ENCODE peak calls at places on chromosome 10, in six cellular contexts. One of them, this sample, is unnamed.
A peak's percentile ranks its signal among the peaks of the same experiment; 100 is the strongest.

GRCh38 chr10:129023057-129023456 is 444.0 kb upstream of the MGMT start:
- DNase-seq in HL-60: no peak
- DNase-seq in K562: no peak
- DNase-seq in sigmoid colon: peak; percentile 74
- DNase-seq in transverse colon: no peak
- DNase-seq in HCT116: no peak
- DNase-seq in this sample: no peak

GRCh38 chr10:16854623-16855022 is 37.4 kb upstream of the RSU1 start:
- DNase-seq in transverse colon: no peak
- DNase-seq in HCT116: no peak
- DNase-seq in HL-60: no peak
- DNase-seq in sigmoid colon: no peak
- DNase-seq in K562: no peak
- DNase-seq in this sample: no peak

GRCh38 chr10:132132391-132132841 is 54.3 kb upstream of the DPYSL4 start:
- DNase-seq in K562: no peak
- DNase-seq in transverse colon: no peak
- DNase-seq in HL-60: no peak
- DNase-seq in HCT116: no peak
- DNase-seq in sigmoid colon: no peak
- DNase-seq in this sample: peak; percentile 54

GRCh38 chr10:18880530-18880929 is 168.1 kb upstream of the MALRD1 start:
- DNase-seq in HCT116: no peak
- DNase-seq in transverse colon: no peak
- DNase-seq in sigmoid colon: no peak
- DNase-seq in K562: no peak
- DNase-seq in HL-60: no peak
- DNase-seq in this sample: no peak

GRCh38 chr10:130463104-130463875 is 327.1 kb downstream of the GLRX3 start:
- DNase-seq in HL-60: no peak
- DNase-seq in transverse colon: no peak
- DNase-seq in sigmoid colon: peak; percentile 57
- DNase-seq in HCT116: no peak
- DNase-seq in K562: no peak
- DNase-seq in this sample: no peak

GRCh38 chr10:104683567-104683966 is 42.5 kb downstream of the SORCS3 start:
- DNase-seq in transverse colon: no peak
- DNase-seq in HCT116: no peak
- DNase-seq in HL-60: no peak
- DNase-seq in sigmoid colon: no peak
- DNase-seq in K562: no peak
- DNase-seq in this sample: no peak

GRCh38 chr10:8036521-8037198 is 17.8 kb upstream of the GATA3 start:
- DNase-seq in sigmoid colon: no peak
- DNase-seq in HL-60: no peak
- DNase-seq in HCT116: no peak
- DNase-seq in K562: no peak
- DNase-seq in transverse colon: no peak
- DNase-seq in this sample: no peak

GRCh38 chr10:95284807-95285206 is 6.0 kb downstream of the PDLIM1 start:
- DNase-seq in K562: no peak
- DNase-seq in HL-60: no peak
- DNase-seq in sigmoid colon: no peak
- DNase-seq in transverse colon: no peak
- DNase-seq in HCT116: no peak
- DNase-seq in this sample: no peak

GRCh38 chr10:28382520-28383269 is 79.8 kb upstream of the MPP7 start:
- DNase-seq in sigmoid colon: no peak
- DNase-seq in transverse colon: no peak
- DNase-seq in HL-60: no peak
- DNase-seq in HCT116: no peak
- DNase-seq in K562: no peak
- DNase-seq in this sample: no peak

GRCh38 chr10:103199498-103199897 is 6.4 kb upstream of the NT5C2 start:
- DNase-seq in K562: no peak
- DNase-seq in HL-60: peak; percentile 80
- DNase-seq in transverse colon: no peak
- DNase-seq in HCT116: no peak
- DNase-seq in sigmoid colon: no peak
- DNase-seq in this sample: no peak

GRCh38 chr10:59557642-59558041 is 152.0 kb downstream of the SLC16A9 start:
- DNase-seq in HL-60: no peak
- DNase-seq in HCT116: no peak
- DNase-seq in sigmoid colon: no peak
- DNase-seq in transverse colon: no peak
- DNase-seq in K562: no peak
- DNase-seq in this sample: no peak

GRCh38 chr10:93436577-93436976 is 45.6 kb downstream of the MYOF start:
- DNase-seq in HCT116: no peak
- DNase-seq in sigmoid colon: peak; percentile 87
- DNase-seq in HL-60: no peak
- DNase-seq in transverse colon: peak; percentile 31
- DNase-seq in K562: no peak
- DNase-seq in this sample: no peak

GRCh38 chr10:25934673-25935139 is 677 bp downstream of the MYO3A start:
- DNase-seq in HL-60: no peak
- DNase-seq in K562: peak; percentile 10
- DNase-seq in sigmoid colon: no peak
- DNase-seq in HCT116: no peak
- DNase-seq in transverse colon: peak; percentile 8
- DNase-seq in this sample: peak; percentile 37

GRCh38 chr10:117543245-117543998 is 876 bp downstream of the EMX2 start:
- DNase-seq in K562: no peak
- DNase-seq in sigmoid colon: no peak
- DNase-seq in HL-60: no peak
- DNase-seq in HCT116: no peak
- DNase-seq in transverse colon: no peak
- DNase-seq in this sample: peak; percentile 74

GRCh38 chr10:97096327-97097153 is 89.2 kb downstream of the SLIT1 start:
- DNase-seq in HCT116: no peak
- DNase-seq in K562: no peak
- DNase-seq in transverse colon: no peak
- DNase-seq in sigmoid colon: no peak
- DNase-seq in HL-60: no peak
- DNase-seq in this sample: peak; percentile 73

GRCh38 chr10:117137031-117137910 is 799 bp downstream of the VAX1 start:
- DNase-seq in sigmoid colon: no peak
- DNase-seq in HL-60: no peak
- DNase-seq in K562: no peak
- DNase-seq in HCT116: no peak
- DNase-seq in transverse colon: no peak
- DNase-seq in this sample: peak; percentile 74

GRCh38 chr10:99365761-99366160 is 36.6 kb downstream of the CNNM1 start:
- DNase-seq in HL-60: no peak
- DNase-seq in transverse colon: no peak
- DNase-seq in K562: no peak
- DNase-seq in HCT116: no peak
- DNase-seq in sigmoid colon: no peak
- DNase-seq in this sample: no peak

GRCh38 chr10:71889388-71889987 is 38.4 kb upstream of the PSAP start:
- DNase-seq in HL-60: no peak
- DNase-seq in transverse colon: no peak
- DNase-seq in K562: no peak
- DNase-seq in sigmoid colon: no peak
- DNase-seq in HCT116: no peak
- DNase-seq in this sample: no peak

GRCh38 chr10:124296121-124296812 is 122.5 kb downstream of the OAT start:
- DNase-seq in K562: no peak
- DNase-seq in transverse colon: no peak
- DNase-seq in HCT116: no peak
- DNase-seq in sigmoid colon: peak; percentile 44
- DNase-seq in HL-60: no peak
- DNase-seq in this sample: peak; percentile 53

GRCh38 chr10:109203616-109204375 is 719.5 kb downstream of the XPNPEP1 start:
- DNase-seq in HCT116: no peak
- DNase-seq in HL-60: no peak
- DNase-seq in K562: no peak
- DNase-seq in transverse colon: no peak
- DNase-seq in sigmoid colon: no peak
- DNase-seq in this sample: peak; percentile 11

DNA sequence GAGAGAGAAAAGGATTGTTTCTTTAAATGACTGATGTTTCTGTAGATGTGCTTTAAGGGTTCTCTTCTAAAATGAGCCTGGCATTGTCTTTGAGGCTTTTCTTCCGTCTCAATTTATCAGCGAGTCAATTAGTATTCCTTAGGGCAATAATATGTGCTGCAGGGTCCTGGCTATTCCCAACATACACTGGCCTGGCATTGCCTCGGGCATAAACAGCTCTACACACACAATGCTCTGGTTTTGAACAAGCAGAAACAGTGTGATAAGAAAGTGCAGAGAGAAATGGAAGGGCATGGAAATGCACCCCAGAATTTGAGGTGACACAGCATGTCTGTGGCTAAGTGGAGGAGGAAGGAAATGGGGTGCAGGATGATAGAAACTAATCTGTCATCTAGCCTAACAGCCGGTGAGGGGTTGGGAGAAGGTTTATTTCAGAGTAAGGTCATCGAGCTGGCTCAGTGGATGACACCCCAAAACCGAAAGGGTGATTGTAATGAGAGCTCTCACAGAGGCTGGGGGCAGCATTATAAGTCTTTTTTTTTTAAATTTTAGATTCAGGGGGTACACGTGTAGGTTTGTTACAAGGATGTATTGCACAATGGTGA is 67.5 kb upstream of the ARHGAP21 start:
- DNase-seq in K562: no peak
- DNase-seq in HL-60: no peak
- DNase-seq in HCT116: no peak
- DNase-seq in sigmoid colon: no peak
- DNase-seq in transverse colon: no peak
- DNase-seq in this sample: no peak
- TF ChIP-seq POLR2AphosphoS5 in K562: no peak
- TF ChIP-seq POLR2AphosphoS5 in HL-60: no peak
- TF ChIP-seq POLR2AphosphoS5 in HCT116: no peak
- TF ChIP-seq POLR2AphosphoS5 in sigmoid colon: no peak
- TF ChIP-seq POLR2AphosphoS5 in transverse colon: no peak
- TF ChIP-seq POLR2AphosphoS5 in this sample: no peak

DNA sequence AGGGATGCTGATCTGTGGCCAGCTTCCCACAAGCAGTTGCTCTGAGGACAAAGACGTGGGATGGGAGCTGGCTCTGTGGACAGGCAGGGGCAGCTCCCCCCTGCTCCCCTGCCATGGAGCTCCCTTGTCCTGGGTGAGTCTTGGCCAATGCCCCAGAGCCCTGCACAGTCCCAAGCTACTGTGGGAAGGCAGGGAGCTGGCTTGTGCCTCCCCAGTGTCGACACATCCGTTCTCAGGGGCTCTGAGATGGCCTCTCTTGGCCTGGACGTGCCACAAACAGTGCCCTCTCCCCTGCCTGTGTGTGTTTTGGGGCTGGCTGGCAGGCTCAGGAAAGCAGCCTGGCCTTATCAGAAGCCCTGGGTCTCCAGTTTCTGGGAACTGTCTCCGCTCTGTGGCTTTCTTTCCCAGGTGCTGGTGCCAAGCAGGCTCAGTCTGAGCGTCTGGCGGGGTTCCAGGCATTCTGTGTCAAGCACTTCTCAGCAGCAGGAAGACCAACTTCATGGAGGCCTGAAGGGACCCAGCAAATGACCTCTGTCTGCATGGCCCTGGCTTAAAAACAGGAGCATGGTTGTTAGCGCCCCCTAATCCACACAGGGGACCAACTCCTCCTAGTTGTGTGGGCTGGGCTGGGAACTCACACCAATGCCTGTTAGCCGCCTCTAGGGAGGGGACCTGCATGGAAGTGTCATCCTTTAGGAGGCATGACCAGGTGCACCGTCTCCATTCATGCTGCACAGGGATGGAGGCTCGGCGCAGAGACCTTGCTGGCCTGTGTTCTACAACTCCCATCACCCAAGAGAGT is 375.2 kb downstream of the RPS24 start:
- DNase-seq in sigmoid colon: peak; percentile 92
- DNase-seq in HL-60: no peak
- DNase-seq in K562: no peak
- DNase-seq in transverse colon: peak; percentile 41
- DNase-seq in HCT116: no peak
- DNase-seq in this sample: peak; percentile 53
- TF ChIP-seq POLR2AphosphoS5 in sigmoid colon: no peak
- TF ChIP-seq POLR2AphosphoS5 in HL-60: no peak
- TF ChIP-seq POLR2AphosphoS5 in K562: no peak
- TF ChIP-seq POLR2AphosphoS5 in transverse colon: no peak
- TF ChIP-seq POLR2AphosphoS5 in HCT116: no peak
- TF ChIP-seq POLR2AphosphoS5 in this sample: no peak

DNA sequence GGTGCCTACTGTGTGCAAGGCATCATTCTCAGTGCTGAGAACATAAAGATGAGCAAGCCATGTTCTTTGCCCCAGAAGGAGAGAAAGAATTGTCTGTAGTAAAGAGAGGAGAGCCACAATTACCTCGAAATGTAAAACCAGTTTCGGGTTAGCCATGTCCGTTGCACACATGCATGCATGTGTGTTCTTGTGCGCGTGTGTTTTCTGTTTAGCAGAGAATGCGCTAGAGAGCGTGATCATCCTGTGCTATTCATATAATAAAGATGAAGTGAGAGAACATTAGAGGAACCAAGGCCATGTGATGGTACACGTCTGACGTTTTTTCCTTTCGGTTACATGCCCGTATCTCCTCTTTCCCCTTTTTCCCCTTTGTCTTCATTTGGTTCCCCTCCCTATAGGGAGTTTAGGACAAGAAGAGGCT is 158.2 kb downstream of the CELF2 start:
- DNase-seq in transverse colon: peak; percentile 35
- DNase-seq in HL-60: no peak
- DNase-seq in HCT116: no peak
- DNase-seq in K562: no peak
- DNase-seq in sigmoid colon: no peak
- DNase-seq in this sample: no peak
- TF ChIP-seq POLR2AphosphoS5 in transverse colon: peak; percentile 54
- TF ChIP-seq POLR2AphosphoS5 in HL-60: no peak
- TF ChIP-seq POLR2AphosphoS5 in HCT116: no peak
- TF ChIP-seq POLR2AphosphoS5 in K562: no peak
- TF ChIP-seq POLR2AphosphoS5 in sigmoid colon: peak; percentile 11
- TF ChIP-seq POLR2AphosphoS5 in this sample: no peak

GRCh38 chr10:100965820-100966219 is 3.5 kb upstream of the SEMA4G start:
- DNase-seq in sigmoid colon: no peak
- DNase-seq in HCT116: no peak
- DNase-seq in K562: no peak
- DNase-seq in transverse colon: no peak
- DNase-seq in HL-60: no peak
- DNase-seq in this sample: no peak

GRCh38 chr10:100966887-100967286 is 2.4 kb upstream of the SEMA4G start:
- DNase-seq in transverse colon: no peak
- DNase-seq in HCT116: no peak
- DNase-seq in HL-60: no peak
- DNase-seq in K562: no peak
- DNase-seq in sigmoid colon: no peak
- DNase-seq in this sample: no peak

GRCh38 chr10:100968037-100968736 is 1.1 kb upstream of the SEMA4G start:
- DNase-seq in K562: no peak
- DNase-seq in sigmoid colon: no peak
- DNase-seq in HCT116: no peak
- DNase-seq in HL-60: no peak
- DNase-seq in transverse colon: peak; percentile 39
- DNase-seq in this sample: no peak

GRCh38 chr10:100968839-100969174 is 497 bp upstream of the SEMA4G start:
- DNase-seq in transverse colon: no peak
- DNase-seq in sigmoid colon: no peak
- DNase-seq in HL-60: no peak
- DNase-seq in K562: no peak
- DNase-seq in HCT116: no peak
- DNase-seq in this sample: no peak

GRCh38 chr10:100967332-100967731 is 2.0 kb upstream of the SEMA4G start:
- DNase-seq in sigmoid colon: no peak
- DNase-seq in transverse colon: no peak
- DNase-seq in HL-60: no peak
- DNase-seq in HCT116: no peak
- DNase-seq in K562: no peak
- DNase-seq in this sample: no peak
- TF ChIP-seq POLR2AphosphoS5 in sigmoid colon: no peak
- TF ChIP-seq POLR2AphosphoS5 in transverse colon: no peak
- TF ChIP-seq POLR2AphosphoS5 in HL-60: no peak
- TF ChIP-seq POLR2AphosphoS5 in HCT116: no peak
- TF ChIP-seq POLR2AphosphoS5 in K562: no peak
- TF ChIP-seq POLR2AphosphoS5 in this sample: no peak